ENCODE peak calls at places on chromosomes 16 and 17, in eight cellular contexts. V is HEK293T; X is left cardiac atrium; I is central memory CD8-positive, alpha-beta T cell; F is activated naive CD4-positive, alpha-beta T cell treated with anti-CD3 and anti-CD28 coated beads, Interleukin-2, amount 10 ng/mL, durations not matched to agents 7 days and 5 days; K is NCI-H82; P is naive thymus-derived CD8-positive, alpha-beta T cell; M is NCI-H510A treated with DMSO at 0.1 percent for 48 hours. D is an unnamed sample.

GRCh38 chr16:50808929-50809538 is 67.1 kb downstream of the CYLD start:
- DNase-seq in V (no peak), F (no peak), M (no peak), X (no peak), K (no peak), I (no peak), P (no peak), D (no peak)

GRCh38 chr16:22296225-22297113 is 740 bp upstream of the POLR3E start:
- DNase-seq in I (no peak), X (no peak), F (no peak), P (no peak), M (peak), K (peak), V (no peak), D (no peak)

GRCh38 chr16:46839986-46840443 is 9.0 kb upstream of the C16orf87 start:
- DNase-seq in X (no peak), K (no peak), F (no peak), M (no peak), I (no peak), V (no peak), P (no peak), D (no peak)

GRCh38 chr16:21088646-21089538 is 61.8 kb downstream of the DNAH3 start:
- DNase-seq in X (no peak), F (no peak), K (no peak), V (no peak), P (no peak), M (no peak), I (no peak), D (no peak)

GRCh38 chr17:7094661-7095064 is 14.6 kb upstream of the CLEC10A start:
- DNase-seq in M (no peak), K (no peak), I (no peak), F (no peak), P (no peak), V (no peak), X (no peak), D (no peak)

GRCh38 chr16:14284371-14284770 is 213.3 kb downstream of the MRTFB start:
- DNase-seq in M (no peak), K (peak), I (no peak), X (no peak), F (no peak), P (no peak), V (no peak), D (no peak)

GRCh38 chr16:70648606-70649005 is 2.2 kb downstream of the IL34 start:
- DNase-seq in X (no peak), I (no peak), V (no peak), P (no peak), F (no peak), K (no peak), M (no peak), D (no peak)

GRCh38 chr17:45432405-45433113 is at the start of gene ARHGAP27:
- DNase-seq in V (peak), P (peak), X (peak), F (peak), M (peak), K (no peak), I (no peak), D (no peak)

GRCh38 chr17:35160354-35161201 is 13.0 kb downstream of the UNC45B start:
- DNase-seq in K (no peak), V (no peak), F (peak), I (peak), X (no peak), M (no peak), P (peak), D (no peak)

GRCh38 chr17:40317345-40317873 is 8.4 kb downstream of the RARA start:
- DNase-seq in M (peak), I (no peak), K (peak), X (peak), F (peak), P (no peak), V (peak), D (peak)

GRCh38 chr17:56972111-56972730 is 5.7 kb upstream of the SCPEP1 start:
- DNase-seq in P (no peak), I (no peak), K (no peak), M (no peak), V (no peak), F (no peak), X (no peak), D (no peak)

GRCh38 chr16:72561-73537 is at the start of gene RHBDF1:
- DNase-seq in X (peak), K (no peak), V (peak), I (no peak), P (no peak), M (no peak), F (peak), D (no peak)

GRCh38 chr17:15157051-15157450 is 108.1 kb downstream of the PMP22 start:
- DNase-seq in K (no peak), V (no peak), M (no peak), I (no peak), X (no peak), F (no peak), P (no peak), D (no peak)

GRCh38 chr16:30660424-30661251 is 2.4 kb downstream of the FBRS start:
- DNase-seq in V (no peak), K (no peak), X (no peak), I (peak), M (no peak), F (peak), P (peak), D (peak)

GRCh38 chr16:53865492-53865863 is 161.5 kb downstream of the FTO start:
- DNase-seq in M (no peak), F (no peak), V (no peak), P (no peak), X (no peak), K (no peak), I (no peak), D (no peak)

GRCh38 chr17:48382989-48383388 is 47.0 kb downstream of the SKAP1 start:
- DNase-seq in P (no peak), F (no peak), X (no peak), V (no peak), K (no peak), I (no peak), M (peak), D (no peak)

GRCh38 chr16:64180136-64180900 is 941.5 kb downstream of the CDH11 start:
- DNase-seq in X (no peak), K (no peak), F (no peak), M (no peak), V (no peak), P (no peak), I (no peak), D (no peak)

GRCh38 chr17:40035162-40035559 is 19.0 kb downstream of the MED24 start:
- DNase-seq in F (no peak), P (no peak), X (no peak), I (no peak), V (peak), M (peak), K (peak), D (no peak)

GRCh38 chr16:88818610-88818874 is 6.8 kb upstream of the APRT start:
- DNase-seq in V (no peak), P (no peak), F (no peak), I (no peak), K (no peak), X (no peak), M (no peak), D (no peak)

GRCh38 chr17:28160610-28161009 is 118.1 kb downstream of the NLK start:
- DNase-seq in P (no peak), M (no peak), F (no peak), V (no peak), K (no peak), X (no peak), I (no peak), D (no peak)

GRCh38 chr16:74749291-74750055 is 25.1 kb downstream of the FA2H start:
- DNase-seq in V (no peak), M (no peak), K (no peak), I (no peak), P (no peak), F (no peak), X (no peak), D (no peak)

GRCh38 chr16:87298857-87299465 is 18.2 kb downstream of the C16orf95 start:
- DNase-seq in F (no peak), X (no peak), P (no peak), V (no peak), I (no peak), K (no peak), M (no peak), D (no peak)

GRCh38 chr16:57134982-57135381 is 42.6 kb downstream of the CPNE2 start:
- DNase-seq in K (peak), X (no peak), V (no peak), M (peak), P (peak), I (no peak), F (peak), D (no peak)

GRCh38 chr16:66444049-66444481 is 17.0 kb downstream of the BEAN1 start:
- DNase-seq in P (no peak), K (no peak), V (no peak), X (no peak), I (no peak), M (no peak), F (no peak), D (no peak)

GRCh38 chr16:50747206-50747956 is 5.5 kb downstream of the CYLD start:
- DNase-seq in K (peak), X (no peak), V (no peak), M (peak), P (peak), F (peak), I (no peak), D (peak)

GRCh38 chr16:13798211-13798610 is 121.7 kb upstream of the ERCC4 start:
- DNase-seq in K (peak), M (no peak), F (no peak), I (no peak), V (no peak), X (no peak), P (no peak), D (no peak)

GRCh38 chr16:81567987-81568748 is 123.6 kb downstream of the CMIP start:
- DNase-seq in X (peak), I (no peak), K (no peak), M (no peak), V (no peak), F (no peak), P (no peak), D (no peak)

GRCh38 chr16:8614435-8615029 is 7.0 kb upstream of the METTL22 start:
- DNase-seq in V (no peak), I (no peak), P (no peak), K (no peak), X (no peak), F (no peak), M (no peak), D (no peak)

GRCh38 chr17:76586741-76587487 is 1.3 kb upstream of the ST6GALNAC2 start:
- DNase-seq in K (peak), P (no peak), M (peak), F (no peak), I (no peak), X (no peak), V (no peak), D (no peak)

GRCh38 chr17:54007855-54008254 is 185.1 kb downstream of the KIF2B start:
- DNase-seq in I (no peak), P (no peak), F (no peak), X (no peak), K (no peak), M (no peak), V (no peak), D (no peak)

GRCh38 chr16:56349711-56350161 is 75.6 kb downstream of the AMFR start:
- DNase-seq in P (no peak), K (no peak), X (no peak), F (no peak), V (no peak), M (no peak), I (no peak), D (no peak)

GRCh38 chr17:43360376-43360738 is 38.4 kb upstream of the ARL4D start:
- DNase-seq in K (peak), F (peak), V (no peak), P (peak), X (no peak), I (peak), M (peak), D (peak)

GRCh38 chr16:49672753-49673152 is 183.2 kb downstream of the ZNF423 start:
- DNase-seq in P (no peak), M (no peak), F (no peak), V (no peak), X (no peak), K (no peak), I (no peak), D (no peak)

GRCh38 chr17:13067629-13068303 is 49.9 kb upstream of the ELAC2 start:
- DNase-seq in M (no peak), V (no peak), P (no peak), F (no peak), I (no peak), X (no peak), K (no peak), D (no peak)

GRCh38 chr17:79835470-79835899 is 3.8 kb downstream of the CBX4 start:
- DNase-seq in P (no peak), V (no peak), K (no peak), I (no peak), X (no peak), M (no peak), F (no peak), D (peak)

GRCh38 chr17:45282683-45283644 is 21.1 kb upstream of the SPATA32 start:
- DNase-seq in K (peak), F (no peak), V (no peak), P (no peak), I (no peak), X (peak), M (peak), D (no peak)

GRCh38 chr16:88389621-88390160 is 6.9 kb downstream of the ZNF469 start:
- DNase-seq in F (no peak), K (no peak), P (no peak), X (peak), V (no peak), I (no peak), M (no peak), D (no peak)

GRCh38 chr16:57060323-57061083 is 31.9 kb upstream of the CPNE2 start:
- DNase-seq in V (no peak), K (no peak), X (no peak), I (no peak), P (no peak), M (no peak), F (no peak), D (no peak)

GRCh38 chr16:31693733-31694132 is 166.0 kb downstream of the AHSP start:
- DNase-seq in I (no peak), X (no peak), M (no peak), V (no peak), K (no peak), F (no peak), P (no peak), D (no peak)